ENCODE peak calls at places on chromosomes 13 and 19, in ten cellular contexts. P is thoracic aorta; W is left ventricle myocardium inferior; M is CD8-positive, alpha-beta T cell; F is body of pancreas; A is AG04450; R is transverse colon; V is cardiac muscle cell; I is HCT116; N is IMR-90. K is an unnamed sample.
A peak's percentile ranks its signal among the peaks of the same experiment; 100 is the strongest.

GRCh38 chr19:39083983-39084731 is at the start of gene ACP7:
- DNase-seq in P (no peak), W (no peak), M (no peak), F (peak; percentile 24), A (no peak), R (no peak), V (no peak), I (no peak), N (no peak), K (no peak)

GRCh38 chr13:51581148-51581820 is 3.0 kb upstream of the WDFY2 start:
- DNase-seq in P (no peak), W (no peak), M (no peak), F (no peak), A (no peak), R (no peak), V (no peak), I (no peak), N (no peak), K (no peak)

GRCh38 chr19:28316464-28316863 is 896.5 kb downstream of the UQCRFS1 start:
- DNase-seq in P (no peak), W (no peak), M (no peak), F (no peak), A (no peak), R (no peak), V (no peak), I (no peak), N (no peak), K (no peak)

GRCh38 chr13:21001471-21001870 is 59.9 kb downstream of the LATS2 start:
- DNase-seq in P (no peak), W (no peak), M (no peak), F (no peak), A (no peak), R (no peak), V (no peak), I (no peak), N (no peak), K (no peak)

GRCh38 chr13:38950987-38951386 is 39.6 kb downstream of the STOML3 start:
- DNase-seq in P (no peak), W (no peak), M (no peak), F (no peak), A (no peak), R (no peak), V (no peak), I (no peak), N (no peak), K (no peak)

GRCh38 chr19:30373593-30373992 is 1.4 kb downstream of the ZNF536 start:
- DNase-seq in P (no peak), W (no peak), M (no peak), F (no peak), A (no peak), R (no peak), V (no peak), I (no peak), N (no peak), K (no peak)

GRCh38 chr13:46211116-46211515 is 612 bp upstream of the LRRC63 start:
- DNase-seq in P (no peak), W (no peak), M (no peak), F (no peak), A (no peak), R (no peak), V (peak; percentile 5), I (no peak), N (no peak), K (no peak)

GRCh38 chr13:94858856-94859811 is 146.8 kb upstream of the SOX21 start:
- DNase-seq in P (no peak), W (peak; percentile 67), M (no peak), F (peak; percentile 40), A (no peak), R (peak; percentile 30), V (peak; percentile 87), I (no peak), N (peak; percentile 5), K (peak; percentile 16)

GRCh38 chr19:47545061-47545948 is 27.6 kb downstream of the ZNF541 start:
- DNase-seq in P (no peak), W (no peak), M (no peak), F (no peak), A (no peak), R (no peak), V (no peak), I (no peak), N (no peak), K (no peak)

GRCh38 chr13:70613295-70613694 is 505.0 kb upstream of the KLHL1 start:
- DNase-seq in P (no peak), W (no peak), M (no peak), F (no peak), A (no peak), R (no peak), V (peak; percentile 0), I (no peak), N (no peak), K (no peak)

GRCh38 chr13:46113596-46113995 is 8.8 kb upstream of the CPB2 start:
- DNase-seq in P (no peak), W (no peak), M (no peak), F (no peak), A (no peak), R (no peak), V (peak; percentile 18), I (no peak), N (no peak), K (no peak)

GRCh38 chr13:36685912-36686311 is 12.1 kb downstream of the SERTM1 start:
- DNase-seq in P (no peak), W (no peak), M (no peak), F (no peak), A (no peak), R (no peak), V (peak; percentile 18), I (no peak), N (peak; percentile 6), K (no peak)

GRCh38 chr19:54952591-54953344 is 5.4 kb upstream of the NLRP7 start:
- DNase-seq in P (no peak), W (no peak), M (no peak), F (no peak), A (no peak), R (no peak), V (peak; percentile 45), I (no peak), N (no peak), K (no peak)

GRCh38 chr19:7911509-7912143 is 3.0 kb upstream of the TGFBR3L start:
- DNase-seq in P (no peak), W (no peak), M (no peak), F (no peak), A (no peak), R (no peak), V (no peak), I (no peak), N (no peak), K (no peak)

GRCh38 chr19:35231956-35232746 is 3.6 kb upstream of the FAM187B start:
- DNase-seq in P (no peak), W (no peak), M (no peak), F (no peak), A (no peak), R (no peak), V (no peak), I (no peak), N (no peak), K (no peak)

GRCh38 chr19:35232912-35233311 is 4.4 kb upstream of the FAM187B start:
- DNase-seq in P (no peak), W (no peak), M (no peak), F (no peak), A (no peak), R (no peak), V (no peak), I (no peak), N (no peak), K (no peak)

GRCh38 chr19:35241417-35241816 is 7.4 kb upstream of the LSR start:
- DNase-seq in P (no peak), W (no peak), M (no peak), F (no peak), A (no peak), R (no peak), V (no peak), I (no peak), N (no peak), K (no peak)

GRCh38 chr19:35240322-35240721 is 8.5 kb upstream of the LSR start:
- DNase-seq in P (no peak), W (no peak), M (no peak), F (no peak), A (no peak), R (peak; percentile 11), V (no peak), I (no peak), N (no peak), K (no peak)

GRCh38 chr19:35236638-35237400 is 8.3 kb upstream of the FAM187B start:
- DNase-seq in P (no peak), W (no peak), M (no peak), F (no peak), A (no peak), R (peak; percentile 28), V (no peak), I (no peak), N (no peak), K (no peak)
- H3K9me3 ChIP-seq in P (peaks cover 5% of the 10 kb centered on the region), W (peaks cover 14% of the 10 kb centered on the region), M (no peaks in the 10 kb centered on the region), F (no peaks in the 10 kb centered on the region), A (no peaks in the 10 kb centered on the region), R (peaks cover 5% of the 10 kb centered on the region), V (no peaks in the 10 kb centered on the region), I (peaks cover 4% of the 10 kb centered on the region), N (no peaks in the 10 kb centered on the region), K (no peaks in the 10 kb centered on the region)

GRCh38 chr13:44013666-44014291 is 134.1 kb downstream of the LACC1 start:
- DNase-seq in P (no peak), W (no peak), M (no peak), F (no peak), A (peak; percentile 18), R (no peak), V (peak; percentile 50), I (no peak), N (peak; percentile 77), K (no peak)
- TF ChIP-seq CTCF in P (no peak), W (no peak), M (no peak), F (no peak), A (no peak), R (no peak), V (no peak), I (no peak), N (no peak), K (no peak)

GRCh38 chr13:114010401-114011101 is 36.7 kb upstream of the C13orf46 start:
- DNase-seq in P (no peak), W (no peak), M (no peak), F (no peak), A (no peak), R (no peak), V (no peak), I (no peak), N (no peak), K (no peak)
- H3K4me3 ChIP-seq in P (no peak overlapping the region), W (no peak overlapping the region), M (no peak overlapping the region), F (no peak overlapping the region), A (no peak overlapping the region), R (no peak overlapping the region), V (no peak overlapping the region), I (no peak overlapping the region), N (no peak overlapping the region), K (no peak overlapping the region)

DNA sequence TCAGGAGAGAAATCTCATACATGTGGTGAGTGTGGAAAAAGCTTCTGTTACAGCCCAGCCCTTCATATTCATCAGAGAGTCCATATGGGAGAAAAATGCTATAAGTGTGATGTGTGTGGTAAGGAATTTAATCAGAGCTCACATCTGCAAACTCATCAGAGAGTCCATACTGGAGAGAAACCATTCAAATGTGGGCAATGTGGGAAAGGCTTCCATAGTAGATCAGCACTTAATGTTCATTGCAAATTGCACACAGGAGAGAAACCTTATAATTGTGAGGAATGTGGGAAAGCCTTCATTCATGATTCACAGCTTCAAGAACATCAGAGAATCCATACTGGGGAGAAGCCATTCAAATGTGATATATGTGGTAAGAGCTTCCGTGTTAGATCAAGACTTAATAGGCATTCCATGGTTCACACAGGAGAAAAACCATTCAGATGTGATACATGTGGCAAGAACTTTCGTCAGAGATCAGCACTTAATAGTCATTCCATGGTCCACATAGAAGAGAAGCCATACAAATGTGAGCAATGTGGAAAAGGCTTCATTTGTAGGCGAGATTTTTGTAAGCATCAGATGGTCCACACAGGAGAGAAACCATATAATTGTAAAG is 15.2 kb downstream of the ZNF221 start:
- DNase-seq in P (no peak), W (no peak), M (no peak), F (no peak), A (no peak), R (no peak), V (peak; percentile 2), I (no peak), N (no peak), K (no peak)
- H3K9me3 ChIP-seq in P (peaks cover 97% of the 10 kb centered on the region), W (peaks cover 100% of the 10 kb centered on the region), M (peaks cover 35% of the 10 kb centered on the region), F (peaks cover 78% of the 10 kb centered on the region), A (peaks cover 54% of the 10 kb centered on the region), R (peaks cover 87% of the 10 kb centered on the region), V (peaks cover 22% of the 10 kb centered on the region), I (peaks cover 53% of the 10 kb centered on the region), N (peaks cover 73% of the 10 kb centered on the region), K (peaks cover 94% of the 10 kb centered on the region)

K was measured in ascending aorta.